ENCODE peak calls at places on chromosomes 2 and 18, in six cellular contexts. U is colonic mucosa, C is esophagus squamous epithelium, D is mammary epithelial cell, L is pancreas, J is bronchial epithelial cell. G is an unnamed sample.
A peak's percentile ranks its signal among the peaks of the same experiment; 100 is the strongest.

GRCh38 chr2:86254576-86255538 is 55.6 kb downstream of the MRPL35 start:
- DNase-seq in U (peak; percentile 42), C (no peak), D (peak; percentile 16), L (peak; percentile 19), J (peak; percentile 13), G (peak; percentile 53)

GRCh38 chr18:59272221-59272888 is 899 bp downstream of the RAX start:
- DNase-seq in U (no peak), C (no peak), D (no peak), L (no peak), J (no peak), G (no peak)

GRCh38 chr2:168571061-168571460 is 115.0 kb downstream of the CERS6 start:
- DNase-seq in U (no peak), C (no peak), D (peak; percentile 55), L (no peak), J (peak; percentile 95), G (peak; percentile 83)

GRCh38 chr2:112834379-112835014 is 2.1 kb downstream of the IL1B start:
- DNase-seq in U (peak; percentile 95), C (no peak), D (no peak), L (peak; percentile 65), J (peak; percentile 40), G (peak; percentile 41)

GRCh38 chr2:151237422-151238012 is 24.1 kb downstream of the RBM43 start:
- DNase-seq in U (no peak), C (no peak), D (peak; percentile 77), L (no peak), J (peak; percentile 69), G (peak; percentile 76)

GRCh38 chr2:217307023-217307422 is 447.2 kb upstream of the TNP1 start:
- DNase-seq in U (no peak), C (no peak), D (no peak), L (no peak), J (no peak), G (no peak)

GRCh38 chr2:118841828-118842461 is 5.5 kb downstream of the EN1 start:
- DNase-seq in U (no peak), C (no peak), D (no peak), L (no peak), J (no peak), G (no peak)

GRCh38 chr2:173708757-173709156 is 256.4 kb downstream of the SP3 start:
- DNase-seq in U (peak; percentile 32), C (no peak), D (no peak), L (peak; percentile 63), J (no peak), G (no peak)

GRCh38 chr2:10914272-10914693 is 2.5 kb downstream of the KCNF1 start:
- DNase-seq in U (peak; percentile 46), C (no peak), D (no peak), L (no peak), J (no peak), G (no peak)

GRCh38 chr2:133666621-133667020 is 98.4 kb upstream of the NCKAP5 start:
- DNase-seq in U (no peak), C (no peak), D (no peak), L (no peak), J (peak; percentile 7), G (no peak)

GRCh38 chr2:142870516-142870915 is 6.9 kb upstream of the KYNU start:
- DNase-seq in U (no peak), C (no peak), D (no peak), L (no peak), J (peak; percentile 54), G (peak; percentile 55)

GRCh38 chr2:108271691-108272253 is 16.9 kb upstream of the SULT1C2 start:
- DNase-seq in U (peak; percentile 32), C (no peak), D (peak; percentile 37), L (no peak), J (peak; percentile 76), G (peak; percentile 87)

GRCh38 chr18:42611134-42611533 is 504.4 kb downstream of the RIT2 start:
- DNase-seq in U (no peak), C (no peak), D (no peak), L (no peak), J (no peak), G (no peak)

GRCh38 chr2:207161724-207162123 is 4.0 kb downstream of the KLF7 start:
- DNase-seq in U (no peak), C (no peak), D (no peak), L (no peak), J (no peak), G (no peak)

GRCh38 chr2:219628235-219628985 is 980 bp downstream of the SLC4A3 start:
- DNase-seq in U (no peak), C (no peak), D (no peak), L (no peak), J (no peak), G (no peak)
- H3K4me3 ChIP-seq in U (no peak overlapping the region), C (peak overlapping the region; percentile 62), D (peak overlapping the region; percentile 60), L (peak overlapping the region; percentile 60), J (peak overlapping the region; percentile 54), G (peak overlapping the region; percentile 45)

GRCh38 chr2:28621172-28622100 is 125.6 kb downstream of the PLB1 start:
- DNase-seq in U (peak; percentile 84), C (peak; percentile 25), D (peak; percentile 92), L (peak; percentile 81), J (peak; percentile 96), G (peak; percentile 94)
- TF ChIP-seq CTCF in U (peak; percentile 33), C (peak; percentile 54), D (peak; percentile 26), L (no peak), J (peak; percentile 49), G (peak; percentile 22)

DNA sequence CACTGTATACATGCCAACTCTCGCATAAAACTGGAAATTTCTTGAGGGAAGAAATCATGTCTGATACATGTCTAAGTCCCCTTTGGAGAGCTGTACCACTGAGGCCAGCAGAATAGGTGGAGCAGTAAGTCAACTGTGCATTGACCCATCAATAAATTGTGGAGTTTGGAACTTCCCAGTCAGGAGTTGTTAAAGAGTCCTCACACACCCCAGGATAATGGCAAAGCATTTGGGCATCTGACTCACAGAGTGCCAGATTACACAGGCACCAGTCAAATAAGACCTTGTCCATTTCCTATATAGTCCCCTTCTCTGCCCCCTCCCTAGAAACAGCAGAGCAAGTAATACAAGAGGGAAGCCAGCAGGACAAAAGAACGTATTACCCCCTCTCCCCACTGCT is 10.4 kb downstream of the VSNL1 start:
- DNase-seq in U (no peak), C (no peak), D (peak; percentile 39), L (no peak), J (no peak), G (peak; percentile 21)
- H3K4me3 ChIP-seq in U (no peak overlapping the region), C (no peak overlapping the region), D (no peak overlapping the region), L (no peak overlapping the region), J (no peak overlapping the region), G (no peak overlapping the region)

DNA sequence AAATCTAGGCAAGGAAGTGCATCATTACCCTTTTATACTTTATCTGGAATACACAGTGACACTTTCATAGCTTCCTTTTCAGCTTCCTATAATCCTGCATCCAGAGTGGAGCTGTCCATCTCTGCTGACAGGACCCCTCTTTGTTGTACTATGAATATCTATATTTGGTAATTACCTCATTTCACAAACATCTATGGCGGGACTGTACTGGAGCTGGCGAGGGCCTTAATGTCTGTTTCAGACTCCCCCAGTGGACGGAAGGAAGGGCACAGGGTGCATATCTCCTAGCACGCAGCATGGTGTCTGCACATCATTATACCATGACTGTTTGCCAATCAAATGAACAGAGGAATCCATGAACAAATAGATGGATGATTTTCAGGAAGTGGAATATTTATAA is 142.3 kb downstream of the SOX11 start:
- DNase-seq in U (no peak), C (no peak), D (no peak), L (no peak), J (no peak), G (no peak)
- TF ChIP-seq CTCF in U (no peak), C (no peak), D (no peak), L (no peak), J (no peak), G (no peak)

DNA sequence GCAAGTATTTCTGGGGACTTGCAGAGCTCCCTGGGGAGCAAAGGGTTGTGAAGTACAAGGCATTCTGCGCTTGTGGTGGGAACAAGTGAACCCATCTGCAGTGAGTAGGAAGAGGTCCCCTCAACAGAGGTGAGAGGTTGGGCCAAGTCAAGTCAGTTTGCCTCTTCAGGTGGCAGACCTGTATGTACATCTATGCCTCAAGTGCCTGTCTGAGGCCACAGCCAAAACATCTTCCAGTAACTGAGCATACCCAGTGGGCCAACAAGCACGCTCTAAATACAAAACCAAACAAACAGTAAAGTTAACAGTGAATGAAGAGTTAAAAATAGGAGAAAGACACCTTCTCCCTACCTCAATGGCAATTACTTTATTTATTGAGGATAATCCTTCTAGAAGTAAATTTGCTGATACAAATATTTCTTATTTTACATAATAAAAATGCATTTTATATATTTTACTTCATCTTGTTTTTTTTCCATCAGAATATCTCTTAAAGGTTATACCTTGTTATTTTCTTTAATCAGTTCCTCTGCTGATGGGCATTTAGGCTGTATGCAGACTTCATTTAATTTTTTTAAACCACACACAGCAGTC is 2.5 kb downstream of the GYPC start:
- DNase-seq in U (no peak), C (no peak), D (no peak), L (no peak), J (no peak), G (no peak)
- H3K4me3 ChIP-seq in U (no peak overlapping the region), C (peak overlapping the region; percentile 81), D (no peak overlapping the region), L (no peak overlapping the region), J (no peak overlapping the region), G (no peak overlapping the region)

DNA sequence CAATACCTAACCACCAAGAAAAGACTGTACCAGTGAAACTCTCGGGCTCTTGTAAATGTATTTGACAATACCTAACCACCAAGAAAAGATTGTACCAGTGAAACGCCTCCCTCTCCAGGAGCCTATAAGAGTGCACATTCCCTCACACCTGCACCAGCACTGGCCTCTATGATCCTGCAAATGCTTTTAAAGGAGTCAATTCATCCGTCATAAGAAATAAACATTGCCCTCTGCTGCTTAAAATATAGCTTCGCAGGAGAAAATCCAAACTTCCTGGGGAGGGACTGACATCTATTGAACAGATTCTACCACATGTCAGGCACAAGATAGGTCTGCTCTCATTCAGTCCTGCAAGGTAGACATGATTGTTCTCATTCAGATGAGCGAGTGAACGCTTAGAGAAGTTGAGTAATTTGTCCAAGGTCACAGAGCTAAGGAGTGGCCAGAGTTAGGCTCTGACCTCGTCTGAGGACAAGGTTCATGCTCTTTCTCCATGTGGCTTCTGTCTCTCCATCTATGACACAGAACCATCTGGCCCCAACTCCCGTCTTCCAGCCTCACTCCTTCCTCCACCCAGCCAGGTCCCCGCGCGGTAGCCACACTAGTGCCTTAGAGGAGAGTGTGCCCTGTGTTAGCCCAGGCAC is 38.7 kb downstream of the MCFD2 start:
- DNase-seq in U (peak; percentile 46), C (no peak), D (peak; percentile 84), L (no peak), J (peak; percentile 78), G (peak; percentile 76)
- TF ChIP-seq CTCF in U (peak; percentile 44), C (peak; percentile 67), D (peak; percentile 65), L (no peak), J (peak; percentile 47), G (peak; percentile 59)

DNA sequence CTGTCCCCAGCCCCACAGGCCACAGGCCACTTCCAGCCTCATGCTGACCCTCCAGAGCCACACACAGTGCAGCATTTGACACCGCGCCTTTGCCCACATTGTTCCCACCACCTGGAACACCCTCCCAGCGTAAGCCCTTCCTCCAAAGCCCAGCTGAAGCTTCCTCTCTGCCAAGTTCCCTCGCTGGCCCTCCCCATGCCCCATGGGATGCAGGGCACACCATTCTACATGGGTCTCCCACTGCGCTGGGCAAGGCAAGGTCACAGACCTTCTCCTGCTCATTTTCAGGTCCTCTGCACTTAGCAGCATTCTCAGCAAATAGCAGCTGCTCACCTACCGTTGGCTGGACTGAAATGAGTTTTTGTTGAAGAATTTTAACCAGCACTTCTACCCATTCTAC is 455.5 kb downstream of the EIPR1 start:
- DNase-seq in U (no peak), C (no peak), D (no peak), L (no peak), J (no peak), G (no peak)
- H3K4me3 ChIP-seq in U (no peak overlapping the region), C (no peak overlapping the region), D (no peak overlapping the region), L (no peak overlapping the region), J (no peak overlapping the region), G (no peak overlapping the region)

GRCh38 chr2:209425082-209426071 is 1.5 kb downstream of the MAP2 start:
- DNase-seq in U (no peak), C (no peak), D (peak; percentile 55), L (peak; percentile 18), J (peak; percentile 75), G (peak; percentile 84)
- TF ChIP-seq CTCF in U (no peak), C (peak; percentile 56), D (peak; percentile 77), L (no peak), J (peak; percentile 50), G (peak; percentile 80)